ENCODE peak calls at places on chromosomes 1 and 21, in seven cellular contexts. F is heart left ventricle; V is stimulated activated CD4-positive, alpha-beta T cell treated with anti-CD3 and anti-CD28 coated beads, Interleukin-2, amount 100 ng/mL, for 48 hours; M is glutamatergic neuron; L is NCI-H345; Z is M059J; O is NCI-H1417. P is an unnamed sample.

GRCh38 chr1:78071696-78072095 is 25.9 kb downstream of the GIPC2 start:
- DNase-seq in F (no peak), V (no peak), M (no peak), L (no peak), Z (no peak), O (no peak), P (no peak)

GRCh38 chr1:111990878-111991760 is 1.7 kb upstream of the KCND3 start:
- DNase-seq in F (peak), V (no peak), M (peak), L (peak), Z (peak), O (peak), P (peak)

GRCh38 chr1:86441581-86441980 is 17.6 kb downstream of the CLCA2 start:
- DNase-seq in F (no peak), V (no peak), M (no peak), L (no peak), Z (no peak), O (peak), P (no peak)

GRCh38 chr1:175784826-175785225 is 41.4 kb upstream of the TNR start:
- DNase-seq in F (no peak), V (no peak), M (no peak), L (no peak), Z (no peak), O (no peak), P (no peak)

GRCh38 chr1:54744696-54745095 is 19.6 kb downstream of the PARS2 start:
- DNase-seq in F (no peak), V (no peak), M (no peak), L (no peak), Z (no peak), O (no peak), P (no peak)

GRCh38 chr1:216822480-216822879 is 99.3 kb upstream of the ESRRG start:
- DNase-seq in F (no peak), V (no peak), M (no peak), L (peak), Z (no peak), O (peak), P (no peak)

GRCh38 chr1:36703526-36704208 is 221.0 kb upstream of the CSF3R start:
- DNase-seq in F (peak), V (peak), M (peak), L (peak), Z (peak), O (peak), P (peak)

GRCh38 chr1:33434363-33434750 is 3.5 kb upstream of the PHC2 start:
- DNase-seq in F (no peak), V (no peak), M (no peak), L (no peak), Z (no peak), O (no peak), P (no peak)

GRCh38 chr1:2046225-2046917 is 3.8 kb upstream of the PRKCZ start:
- DNase-seq in F (peak), V (peak), M (peak), L (peak), Z (peak), O (peak), P (peak)

GRCh38 chr21:38945536-38946245 is 140.0 kb downstream of the ETS2 start:
- DNase-seq in F (no peak), V (no peak), M (no peak), L (peak), Z (peak), O (peak), P (no peak)

GRCh38 chr1:30148676-30149075 is 574.7 kb downstream of the MATN1 start:
- DNase-seq in F (no peak), V (no peak), M (no peak), L (no peak), Z (no peak), O (no peak), P (no peak)

GRCh38 chr1:2025491-2025981 is 6.4 kb downstream of the GABRD start:
- DNase-seq in F (peak), V (no peak), M (no peak), L (no peak), Z (no peak), O (no peak), P (peak)

GRCh38 chr1:8022395-8023286 is 3.5 kb downstream of the ERRFI1 start:
- DNase-seq in F (no peak), V (no peak), M (no peak), L (no peak), Z (no peak), O (no peak), P (no peak)

GRCh38 chr1:171484760-171485374 is 463 bp upstream of the PRRC2C start:
- DNase-seq in F (no peak), V (no peak), M (no peak), L (no peak), Z (no peak), O (peak), P (no peak)

GRCh38 chr1:44327679-44328491 is 27.2 kb downstream of the ERI3 start:
- DNase-seq in F (peak), V (no peak), M (peak), L (peak), Z (peak), O (peak), P (peak)

GRCh38 chr1:229848762-229849677 is 218.0 kb upstream of the GALNT2 start:
- DNase-seq in F (no peak), V (no peak), M (no peak), L (no peak), Z (peak), O (no peak), P (no peak)

GRCh38 chr1:245971711-245972085 is 535.4 kb downstream of the SMYD3 start:
- DNase-seq in F (no peak), V (no peak), M (no peak), L (no peak), Z (no peak), O (no peak), P (no peak)

GRCh38 chr1:107877749-107878148 is 87.2 kb downstream of the VAV3 start:
- DNase-seq in F (no peak), V (no peak), M (no peak), L (no peak), Z (no peak), O (no peak), P (no peak)

GRCh38 chr1:209552406-209553264 is 30.9 kb upstream of the CAMK1G start:
- DNase-seq in F (no peak), V (no peak), M (no peak), L (no peak), Z (peak), O (no peak), P (no peak)

GRCh38 chr1:221768444-221769066 is 26.7 kb upstream of the DUSP10 start:
- DNase-seq in F (no peak), V (no peak), M (no peak), L (no peak), Z (no peak), O (no peak), P (no peak)

GRCh38 chr1:182408435-182409070 is 8.1 kb upstream of the TEDDM1 start:
- DNase-seq in F (no peak), V (no peak), M (no peak), L (no peak), Z (no peak), O (no peak), P (no peak)

GRCh38 chr1:100734716-100735115 is 15.2 kb downstream of the VCAM1 start:
- DNase-seq in F (no peak), V (no peak), M (no peak), L (no peak), Z (peak), O (no peak), P (no peak)

GRCh38 chr1:15186846-15187151 is 33.3 kb downstream of the TMEM51 start:
- DNase-seq in F (no peak), V (no peak), M (no peak), L (no peak), Z (peak), O (no peak), P (no peak)

GRCh38 chr1:243267346-243268283 is 11.8 kb downstream of the SDCCAG8 start:
- DNase-seq in F (no peak), V (no peak), M (no peak), L (no peak), Z (no peak), O (no peak), P (peak)

GRCh38 chr21:45004481-45005263 is 64.8 kb downstream of the SLX9 start:
- DNase-seq in F (peak), V (no peak), M (peak), L (no peak), Z (peak), O (no peak), P (no peak)

GRCh38 chr1:204684551-204685235 is 845 bp downstream of the LRRN2 start:
- DNase-seq in F (peak), V (no peak), M (peak), L (no peak), Z (peak), O (no peak), P (no peak)

GRCh38 chr1:47875831-47876586 is 121.2 kb downstream of the TRABD2B start:
- DNase-seq in F (no peak), V (no peak), M (no peak), L (no peak), Z (peak), O (peak), P (no peak)

GRCh38 chr21:14773777-14774345 is 227.7 kb upstream of the SAMSN1 start:
- DNase-seq in F (peak), V (peak), M (peak), L (peak), Z (peak), O (no peak), P (peak)

GRCh38 chr1:24884751-24885150 is 45.3 kb downstream of the RUNX3 start:
- DNase-seq in F (no peak), V (no peak), M (no peak), L (no peak), Z (no peak), O (no peak), P (no peak)

GRCh38 chr1:86380257-86380861 is 15.8 kb downstream of the ODF2L start:
- DNase-seq in F (no peak), V (no peak), M (no peak), L (peak), Z (peak), O (peak), P (no peak)

GRCh38 chr1:245411245-245411644 is 256.5 kb downstream of the KIF26B start:
- DNase-seq in F (no peak), V (no peak), M (no peak), L (no peak), Z (peak), O (no peak), P (peak)